ENCODE peak calls at places on chromosomes 2 and 18, in seven cellular contexts. Y is T-helper 1 cell, J is cerebellar cortex, C is Caki2, V is NCI-H1694, R is NCI-H146, W is WERI-Rb-1. Z is an unnamed sample.

GRCh38 chr2:19104503-19104902 is 253.9 kb downstream of the OSR1 start:
- DNase-seq in J (no peak), Y (no peak), C (no peak), R (no peak), W (no peak), V (no peak), Z (no peak)

GRCh38 chr2:156399224-156399949 is 36.8 kb upstream of the GPD2 start:
- DNase-seq in V (no peak), W (no peak), R (peak), J (peak), Y (no peak), C (no peak), Z (no peak)

GRCh38 chr2:238974510-238975166 is 126.8 kb downstream of the TWIST2 start:
- DNase-seq in V (peak), C (peak), R (no peak), W (no peak), Y (no peak), J (no peak), Z (no peak)

GRCh38 chr18:55054591-55054990 is 95.3 kb upstream of the CCDC68 start:
- DNase-seq in R (no peak), V (no peak), C (no peak), Y (no peak), W (no peak), J (peak), Z (no peak)

GRCh38 chr2:136764397-136765255 is 719 bp upstream of the THSD7B start:
- DNase-seq in V (no peak), J (no peak), Y (no peak), C (no peak), R (no peak), W (peak), Z (no peak)

GRCh38 chr2:239668042-239668441 is 267.2 kb upstream of the HDAC4 start:
- DNase-seq in R (no peak), W (no peak), C (no peak), J (no peak), Y (no peak), V (no peak), Z (no peak)

GRCh38 chr2:74162951-74163350 is 15.2 kb upstream of the BOLA3 start:
- DNase-seq in J (no peak), Y (no peak), W (no peak), V (no peak), C (no peak), R (no peak), Z (no peak)

GRCh38 chr2:118565301-118565700 is 282.1 kb downstream of the EN1 start:
- DNase-seq in J (no peak), C (no peak), W (no peak), Y (no peak), V (no peak), R (no peak), Z (no peak)

GRCh38 chr2:65395621-65396347 is 36.6 kb downstream of the SPRED2 start:
- DNase-seq in R (peak), J (no peak), W (no peak), Y (no peak), C (no peak), V (no peak), Z (no peak)

GRCh38 chr2:27914793-27915175 is 24.3 kb downstream of the BABAM2 start:
- DNase-seq in V (no peak), Y (no peak), W (no peak), C (no peak), R (no peak), J (no peak), Z (no peak)